ENCODE peak calls at places on chromosomes 16 and 17, in eight cellular contexts. One of them, this sample, is unnamed.

GRCh38 chr16:58411736-58412614 is 19.7 kb downstream of the GINS3 start:
- DNase-seq in neural crest cell: no peak
- DNase-seq in AG10803: no peak
- DNase-seq in body of pancreas: no peak
- DNase-seq in bronchial epithelial cell: peak; percentile 72
- DNase-seq in transverse colon: no peak
- DNase-seq in astrocyte: no peak
- DNase-seq in Peyer's patch: no peak
- DNase-seq in this sample: no peak

GRCh38 chr16:70419384-70420327 is 19.2 kb downstream of the ST3GAL2 start:
- DNase-seq in neural crest cell: no peak
- DNase-seq in AG10803: no peak
- DNase-seq in body of pancreas: no peak
- DNase-seq in bronchial epithelial cell: no peak
- DNase-seq in transverse colon: no peak
- DNase-seq in astrocyte: no peak
- DNase-seq in Peyer's patch: no peak
- DNase-seq in this sample: no peak

GRCh38 chr16:24035127-24035842 is 199.5 kb downstream of the PRKCB start:
- DNase-seq in neural crest cell: no peak
- DNase-seq in AG10803: no peak
- DNase-seq in body of pancreas: peak; percentile 21
- DNase-seq in bronchial epithelial cell: no peak
- DNase-seq in transverse colon: peak; percentile 15
- DNase-seq in astrocyte: no peak
- DNase-seq in Peyer's patch: peak; percentile 59
- DNase-seq in this sample: no peak

GRCh38 chr17:45114117-45114932 is 18.0 kb downstream of the PLCD3 start:
- DNase-seq in neural crest cell: no peak
- DNase-seq in AG10803: no peak
- DNase-seq in body of pancreas: no peak
- DNase-seq in bronchial epithelial cell: no peak
- DNase-seq in transverse colon: no peak
- DNase-seq in astrocyte: no peak
- DNase-seq in Peyer's patch: no peak
- DNase-seq in this sample: no peak

GRCh38 chr17:35536664-35537160 is 766 bp downstream of the SLFN12L start:
- DNase-seq in neural crest cell: no peak
- DNase-seq in AG10803: no peak
- DNase-seq in body of pancreas: no peak
- DNase-seq in bronchial epithelial cell: no peak
- DNase-seq in transverse colon: no peak
- DNase-seq in astrocyte: no peak
- DNase-seq in Peyer's patch: no peak
- DNase-seq in this sample: no peak

GRCh38 chr16:48447940-48448536 is 62.8 kb upstream of the SIAH1 start:
- DNase-seq in neural crest cell: no peak
- DNase-seq in AG10803: no peak
- DNase-seq in body of pancreas: no peak
- DNase-seq in bronchial epithelial cell: no peak
- DNase-seq in transverse colon: no peak
- DNase-seq in astrocyte: no peak
- DNase-seq in Peyer's patch: no peak
- DNase-seq in this sample: no peak

GRCh38 chr16:57540387-57540786 is 2.1 kb upstream of the ADGRG5 start:
- DNase-seq in neural crest cell: no peak
- DNase-seq in AG10803: no peak
- DNase-seq in body of pancreas: no peak
- DNase-seq in bronchial epithelial cell: no peak
- DNase-seq in transverse colon: no peak
- DNase-seq in astrocyte: no peak
- DNase-seq in Peyer's patch: peak; percentile 10
- DNase-seq in this sample: no peak

GRCh38 chr17:80068301-80069160 is 32.1 kb downstream of the CCDC40 start:
- DNase-seq in neural crest cell: no peak
- DNase-seq in AG10803: peak; percentile 8
- DNase-seq in body of pancreas: peak; percentile 72
- DNase-seq in bronchial epithelial cell: no peak
- DNase-seq in transverse colon: no peak
- DNase-seq in astrocyte: peak; percentile 75
- DNase-seq in Peyer's patch: no peak
- DNase-seq in this sample: no peak

GRCh38 chr16:29290631-29291247 is 115.8 kb downstream of the NPIPB11 start:
- DNase-seq in neural crest cell: peak; percentile 37
- DNase-seq in AG10803: peak; percentile 85
- DNase-seq in body of pancreas: peak; percentile 97
- DNase-seq in bronchial epithelial cell: peak; percentile 88
- DNase-seq in transverse colon: peak; percentile 96
- DNase-seq in astrocyte: peak; percentile 82
- DNase-seq in Peyer's patch: peak; percentile 69
- DNase-seq in this sample: peak; percentile 63

GRCh38 chr16:80418772-80419355 is 121.9 kb upstream of the DYNLRB2 start:
- DNase-seq in neural crest cell: no peak
- DNase-seq in AG10803: no peak
- DNase-seq in body of pancreas: no peak
- DNase-seq in bronchial epithelial cell: no peak
- DNase-seq in transverse colon: no peak
- DNase-seq in astrocyte: no peak
- DNase-seq in Peyer's patch: no peak
- DNase-seq in this sample: no peak

GRCh38 chr16:27209591-27209990 is 6.3 kb downstream of the KDM8 start:
- DNase-seq in neural crest cell: no peak
- DNase-seq in AG10803: no peak
- DNase-seq in body of pancreas: no peak
- DNase-seq in bronchial epithelial cell: no peak
- DNase-seq in transverse colon: no peak
- DNase-seq in astrocyte: no peak
- DNase-seq in Peyer's patch: no peak
- DNase-seq in this sample: no peak

GRCh38 chr17:5667871-5668270 is 83.6 kb upstream of the NLRP1 start:
- DNase-seq in neural crest cell: no peak
- DNase-seq in AG10803: no peak
- DNase-seq in body of pancreas: no peak
- DNase-seq in bronchial epithelial cell: no peak
- DNase-seq in transverse colon: no peak
- DNase-seq in astrocyte: no peak
- DNase-seq in Peyer's patch: no peak
- DNase-seq in this sample: no peak

GRCh38 chr17:9028171-9028570 is 6.9 kb downstream of the NTN1 start:
- DNase-seq in neural crest cell: no peak
- DNase-seq in AG10803: no peak
- DNase-seq in body of pancreas: no peak
- DNase-seq in bronchial epithelial cell: no peak
- DNase-seq in transverse colon: no peak
- DNase-seq in astrocyte: no peak
- DNase-seq in Peyer's patch: no peak
- DNase-seq in this sample: no peak

GRCh38 chr17:78971764-78972506 is 7.8 kb downstream of the LGALS3BP start:
- DNase-seq in neural crest cell: no peak
- DNase-seq in AG10803: no peak
- DNase-seq in body of pancreas: no peak
- DNase-seq in bronchial epithelial cell: no peak
- DNase-seq in transverse colon: no peak
- DNase-seq in astrocyte: no peak
- DNase-seq in Peyer's patch: no peak
- DNase-seq in this sample: no peak

GRCh38 chr16:2701713-2702437 is 18.1 kb downstream of the PRSS27 start:
- DNase-seq in neural crest cell: no peak
- DNase-seq in AG10803: no peak
- DNase-seq in body of pancreas: no peak
- DNase-seq in bronchial epithelial cell: no peak
- DNase-seq in transverse colon: no peak
- DNase-seq in astrocyte: no peak
- DNase-seq in Peyer's patch: no peak
- DNase-seq in this sample: no peak

GRCh38 chr17:38456031-38456815 is 28.0 kb downstream of the ARHGAP23 start:
- DNase-seq in neural crest cell: no peak
- DNase-seq in AG10803: no peak
- DNase-seq in body of pancreas: no peak
- DNase-seq in bronchial epithelial cell: no peak
- DNase-seq in transverse colon: no peak
- DNase-seq in astrocyte: no peak
- DNase-seq in Peyer's patch: no peak
- DNase-seq in this sample: no peak
- TF ChIP-seq CTCF in neural crest cell: peak; percentile 38
- TF ChIP-seq CTCF in AG10803: no peak
- TF ChIP-seq CTCF in body of pancreas: no peak
- TF ChIP-seq CTCF in bronchial epithelial cell: no peak
- TF ChIP-seq CTCF in transverse colon: no peak
- TF ChIP-seq CTCF in astrocyte: no peak
- TF ChIP-seq CTCF in Peyer's patch: no peak
- TF ChIP-seq CTCF in this sample: no peak

DNA sequence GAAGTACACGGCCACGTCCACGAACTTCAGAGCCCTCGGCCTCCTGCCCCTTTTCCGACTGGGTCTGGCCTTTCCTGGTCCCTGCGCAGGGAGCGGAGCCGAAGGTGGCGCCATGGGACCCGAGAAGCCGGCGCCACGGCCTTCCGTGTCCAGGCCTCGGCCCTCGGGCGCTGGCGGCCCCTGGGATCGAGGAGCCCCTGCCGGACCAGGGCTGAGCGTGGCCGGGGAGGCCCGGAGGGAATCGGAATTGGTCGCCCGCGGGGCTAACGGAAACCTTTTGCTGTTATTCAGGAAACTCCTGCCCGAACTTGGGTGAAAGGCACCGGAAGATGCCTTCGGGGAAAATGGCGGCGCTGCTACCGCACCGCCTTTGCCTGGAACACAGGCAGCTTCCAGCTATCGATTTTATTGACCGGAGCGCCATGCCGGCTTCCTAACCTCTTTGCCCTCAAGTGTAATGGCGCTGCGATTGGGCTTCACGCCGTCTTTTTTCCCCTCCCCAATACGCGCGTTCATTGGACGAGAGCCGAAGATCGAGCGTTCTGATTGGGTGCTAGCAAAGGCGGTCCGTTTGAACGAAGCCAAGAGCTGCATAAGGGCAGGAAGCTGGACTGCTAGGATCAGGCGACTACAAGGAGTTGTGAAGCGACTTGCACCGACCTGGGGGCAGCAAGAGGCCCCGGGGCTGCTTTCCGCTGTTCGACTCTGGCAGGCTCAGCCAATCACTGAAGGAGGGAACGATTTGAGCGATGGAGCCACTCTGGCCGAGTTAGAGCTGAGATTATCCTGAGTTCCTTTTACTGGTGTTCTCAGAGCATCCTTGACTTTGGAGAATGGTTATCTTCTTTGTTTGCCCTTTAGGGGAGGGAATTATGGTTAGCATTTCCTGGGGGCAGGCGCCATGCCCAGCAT is at the start of gene ZNF689:
- DNase-seq in neural crest cell: peak; percentile 96
- DNase-seq in AG10803: peak; percentile 95
- DNase-seq in body of pancreas: peak; percentile 97
- DNase-seq in bronchial epithelial cell: peak; percentile 89
- DNase-seq in transverse colon: peak; percentile 96
- DNase-seq in astrocyte: peak; percentile 90
- DNase-seq in Peyer's patch: peak; percentile 91
- DNase-seq in this sample: peak; percentile 93
- TF ChIP-seq CTCF in neural crest cell: peak; percentile 21
- TF ChIP-seq CTCF in AG10803: no peak
- TF ChIP-seq CTCF in body of pancreas: no peak
- TF ChIP-seq CTCF in bronchial epithelial cell: peak; percentile 2
- TF ChIP-seq CTCF in transverse colon: no peak
- TF ChIP-seq CTCF in astrocyte: no peak
- TF ChIP-seq CTCF in Peyer's patch: no peak
- TF ChIP-seq CTCF in this sample: no peak

GRCh38 chr16:67926181-67926742 is 5.4 kb downstream of the CTRL start:
- DNase-seq in neural crest cell: no peak
- DNase-seq in AG10803: no peak
- DNase-seq in body of pancreas: peak; percentile 89
- DNase-seq in bronchial epithelial cell: peak; percentile 75
- DNase-seq in transverse colon: no peak
- DNase-seq in astrocyte: no peak
- DNase-seq in Peyer's patch: no peak
- DNase-seq in this sample: peak; percentile 44
- TF ChIP-seq CTCF in neural crest cell: no peak
- TF ChIP-seq CTCF in AG10803: no peak
- TF ChIP-seq CTCF in body of pancreas: no peak
- TF ChIP-seq CTCF in bronchial epithelial cell: peak; percentile 6
- TF ChIP-seq CTCF in transverse colon: no peak
- TF ChIP-seq CTCF in astrocyte: no peak
- TF ChIP-seq CTCF in Peyer's patch: no peak
- TF ChIP-seq CTCF in this sample: peak; percentile 21

DNA sequence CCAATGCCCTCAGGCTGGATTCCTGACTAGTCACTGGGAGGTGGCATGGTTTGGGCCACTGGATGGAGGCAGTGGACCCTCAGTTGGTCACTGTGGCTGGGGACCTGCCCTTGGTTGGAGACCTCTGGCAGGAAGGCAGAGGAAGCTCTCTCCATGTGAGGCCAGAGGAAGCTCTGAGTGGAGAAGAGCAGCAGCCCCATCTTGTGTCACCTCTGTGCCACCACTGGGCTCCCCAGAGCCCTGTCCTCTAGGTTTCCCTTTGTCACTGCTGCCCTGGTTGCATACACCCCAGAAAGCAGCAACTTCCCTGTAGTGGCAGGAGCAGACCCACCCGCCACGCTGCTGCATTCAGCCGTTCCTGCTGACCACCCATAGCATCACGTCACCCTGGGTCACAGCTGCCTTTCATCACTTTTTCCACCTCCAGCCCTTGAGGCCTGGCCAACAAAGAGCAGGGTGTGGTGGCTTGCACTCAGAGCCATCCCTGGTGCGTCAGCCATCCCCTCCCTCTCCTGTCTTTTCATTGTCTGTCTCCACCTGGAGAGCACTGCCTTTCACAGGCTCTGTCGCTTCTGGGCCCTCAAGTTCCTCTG is 11.9 kb downstream of the CTRL start:
- DNase-seq in neural crest cell: no peak
- DNase-seq in AG10803: no peak
- DNase-seq in body of pancreas: no peak
- DNase-seq in bronchial epithelial cell: no peak
- DNase-seq in transverse colon: no peak
- DNase-seq in astrocyte: no peak
- DNase-seq in Peyer's patch: no peak
- DNase-seq in this sample: no peak
- TF ChIP-seq CTCF in neural crest cell: no peak
- TF ChIP-seq CTCF in AG10803: no peak
- TF ChIP-seq CTCF in body of pancreas: no peak
- TF ChIP-seq CTCF in bronchial epithelial cell: no peak
- TF ChIP-seq CTCF in transverse colon: no peak
- TF ChIP-seq CTCF in astrocyte: no peak
- TF ChIP-seq CTCF in Peyer's patch: no peak
- TF ChIP-seq CTCF in this sample: no peak

DNA sequence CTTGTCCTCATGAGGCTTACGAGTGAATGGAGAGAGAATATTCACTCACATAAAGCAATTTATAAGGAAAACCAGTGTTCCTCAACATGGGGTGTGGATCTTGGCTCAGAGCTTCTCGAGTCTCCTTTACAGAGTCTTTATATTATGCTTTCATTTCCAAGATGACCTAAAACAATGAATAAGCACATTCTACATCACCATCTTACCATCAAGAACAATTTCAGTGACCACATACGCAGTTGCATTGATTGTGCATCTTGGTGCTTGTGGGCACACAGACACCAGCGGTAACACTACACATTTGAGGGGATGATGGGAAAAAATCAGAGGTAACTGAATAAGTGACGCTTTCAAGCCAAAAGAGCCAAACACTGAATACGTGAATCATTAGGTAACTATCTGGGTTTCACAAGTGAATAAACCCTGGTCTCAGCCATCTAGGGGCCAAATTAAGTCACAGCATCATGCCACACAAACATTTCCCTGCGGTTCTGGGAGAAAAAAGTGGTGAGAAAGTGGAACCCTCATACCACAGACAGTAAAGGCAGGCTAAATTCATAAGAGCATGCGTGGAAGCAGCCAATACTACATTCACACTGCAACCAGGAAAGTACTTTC is 9.4 kb downstream of the CWC25 start:
- DNase-seq in neural crest cell: no peak
- DNase-seq in AG10803: peak; percentile 68
- DNase-seq in body of pancreas: no peak
- DNase-seq in bronchial epithelial cell: peak; percentile 37
- DNase-seq in transverse colon: no peak
- DNase-seq in astrocyte: peak; percentile 85
- DNase-seq in Peyer's patch: no peak
- DNase-seq in this sample: no peak
- TF ChIP-seq CTCF in neural crest cell: peak; percentile 39
- TF ChIP-seq CTCF in AG10803: peak; percentile 50
- TF ChIP-seq CTCF in body of pancreas: no peak
- TF ChIP-seq CTCF in bronchial epithelial cell: peak; percentile 39
- TF ChIP-seq CTCF in transverse colon: no peak
- TF ChIP-seq CTCF in astrocyte: peak; percentile 46
- TF ChIP-seq CTCF in Peyer's patch: no peak
- TF ChIP-seq CTCF in this sample: no peak

This sample was measured in glutamatergic neuron.